ENCODE peak calls at places on chromosomes 7 and 10, in seven cellular contexts. Q is H1, R is right atrium auricular region, X is neural progenitor cell, L is MM.1S, I is coronary artery, W is PC-3. J is an unnamed sample.

GRCh38 chr10:78549536-78549935 is 515.9 kb downstream of the RPS24 start:
- DNase-seq in Q (no peak), R (no peak), X (no peak), L (no peak), I (no peak), W (peak), J (no peak)

GRCh38 chr10:76868088-76868949 is 769.3 kb downstream of the KCNMA1 start:
- DNase-seq in Q (no peak), R (no peak), X (no peak), L (no peak), I (no peak), W (peak), J (no peak)

GRCh38 chr10:26157734-26158133 is 58.8 kb upstream of the GAD2 start:
- DNase-seq in Q (no peak), R (no peak), X (peak), L (no peak), I (no peak), W (no peak), J (no peak)

GRCh38 chr7:28685660-28686417 is 272.3 kb downstream of the TRIL start:
- DNase-seq in Q (peak), R (peak), X (peak), L (no peak), I (peak), W (peak), J (peak)

GRCh38 chr10:104450954-104451353 is 97.3 kb downstream of the CFAP58 start:
- DNase-seq in Q (no peak), R (no peak), X (no peak), L (no peak), I (no peak), W (no peak), J (no peak)

GRCh38 chr7:36441344-36442022 is 51.8 kb downstream of the ANLN start:
- DNase-seq in Q (no peak), R (no peak), X (peak), L (no peak), I (no peak), W (no peak), J (no peak)

GRCh38 chr10:103691267-103691666 is 164.1 kb downstream of the SH3PXD2A start:
- DNase-seq in Q (no peak), R (no peak), X (no peak), L (no peak), I (no peak), W (no peak), J (no peak)

GRCh38 chr10:93390691-93391090 is 91.4 kb downstream of the MYOF start:
- DNase-seq in Q (no peak), R (no peak), X (no peak), L (no peak), I (no peak), W (no peak), J (no peak)

GRCh38 chr10:102504179-102504975 is 605 bp downstream of the SUFU start:
- DNase-seq in Q (peak), R (no peak), X (peak), L (peak), I (no peak), W (no peak), J (peak)

GRCh38 chr10:52466464-52466863 is 152.4 kb downstream of the DKK1 start:
- DNase-seq in Q (no peak), R (no peak), X (no peak), L (peak), I (no peak), W (peak), J (no peak)

GRCh38 chr10:52459097-52459496 is 145.0 kb downstream of the DKK1 start:
- DNase-seq in Q (no peak), R (no peak), X (no peak), L (no peak), I (no peak), W (peak), J (no peak)

GRCh38 chr10:52465202-52465601 is 151.1 kb downstream of the DKK1 start:
- DNase-seq in Q (no peak), R (no peak), X (no peak), L (peak), I (no peak), W (no peak), J (no peak)

GRCh38 chr10:52464725-52465124 is 150.6 kb downstream of the DKK1 start:
- DNase-seq in Q (no peak), R (no peak), X (no peak), L (no peak), I (no peak), W (peak), J (peak)

DNA sequence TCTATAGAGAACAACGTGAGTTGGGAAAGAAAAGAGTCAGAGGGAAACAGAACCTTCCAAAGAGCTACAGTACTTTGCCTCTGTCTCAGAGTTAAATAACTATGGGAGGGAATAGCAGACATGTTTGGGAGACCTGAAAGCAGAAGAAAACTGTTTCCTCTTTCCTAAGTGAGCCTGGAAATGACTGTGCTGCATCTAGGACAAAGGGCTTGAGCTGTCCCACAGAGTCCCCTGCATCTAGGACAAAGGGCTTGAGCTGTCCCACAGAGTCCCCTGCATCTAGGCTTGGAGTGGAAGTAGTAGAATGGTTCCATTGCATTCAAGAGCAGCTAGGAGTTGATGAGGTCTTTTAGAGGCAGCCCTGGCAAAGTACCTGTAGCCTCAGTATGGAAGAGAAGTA is 149.8 kb downstream of the DKK1 start:
- DNase-seq in Q (no peak), R (no peak), X (peak), L (no peak), I (no peak), W (no peak), J (no peak)
- H3K4me3 ChIP-seq in Q (no peak), R (no peak), X (no peak), L (no peak), I (no peak), W (no peak), J (no peak)

GRCh38 chr7:137592232-137592896 is 248.8 kb upstream of the PTN start:
- DNase-seq in Q (peak), R (peak), X (peak), L (peak), I (no peak), W (peak), J (peak)
- TF ChIP-seq CTCF in Q (peak), R (peak), X (peak), L (peak), I (peak), W (peak), J (peak)

GRCh38 chr10:100731603-100732596 is 13.5 kb upstream of the PAX2 start:
- DNase-seq in Q (no peak), R (no peak), X (no peak), L (no peak), I (no peak), W (no peak), J (no peak)

GRCh38 chr10:100728928-100729876 is 16.2 kb upstream of the PAX2 start:
- DNase-seq in Q (no peak), R (no peak), X (peak), L (no peak), I (no peak), W (peak), J (peak)

GRCh38 chr10:100729877-100730738 is 15.3 kb upstream of the PAX2 start:
- DNase-seq in Q (no peak), R (no peak), X (peak), L (no peak), I (no peak), W (no peak), J (no peak)

GRCh38 chr10:100733319-100733718 is 12.1 kb upstream of the PAX2 start:
- DNase-seq in Q (no peak), R (no peak), X (no peak), L (no peak), I (no peak), W (no peak), J (no peak)

GRCh38 chr10:100730739-100731602 is 14.4 kb upstream of the PAX2 start:
- DNase-seq in Q (no peak), R (no peak), X (peak), L (peak), I (no peak), W (no peak), J (no peak)
- H3K4me3 ChIP-seq in Q (no peak), R (peak), X (no peak), L (no peak), I (peak), W (no peak), J (no peak)

GRCh38 chr10:31820096-31820495 is 108.5 kb downstream of the ARHGAP12 start:
- DNase-seq in Q (no peak), R (no peak), X (no peak), L (no peak), I (no peak), W (no peak), J (no peak)
- TF ChIP-seq CTCF in Q (no peak), R (no peak), X (no peak), L (no peak), I (no peak), W (no peak), J (no peak)

DNA sequence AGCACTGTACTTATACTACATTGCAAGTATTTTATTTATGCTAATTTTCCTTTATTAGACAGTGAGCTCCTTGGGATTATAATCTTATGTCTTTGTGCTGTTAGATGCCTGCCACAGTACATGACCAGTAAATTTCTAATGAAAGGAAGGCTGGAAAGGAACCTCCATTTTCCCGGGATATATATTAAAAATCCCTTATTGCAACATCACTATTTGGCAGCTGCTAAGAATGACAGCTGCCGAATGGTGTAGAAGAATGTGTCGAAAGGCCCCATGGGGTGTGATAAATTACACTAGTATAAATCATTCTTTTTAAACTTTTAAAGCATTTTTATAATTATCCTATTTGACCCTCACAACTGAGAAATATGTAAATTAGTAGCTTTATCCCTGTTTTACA is 59.1 kb downstream of the TFAM start:
- DNase-seq in Q (no peak), R (no peak), X (no peak), L (no peak), I (no peak), W (no peak), J (no peak)
- H3K4me3 ChIP-seq in Q (no peak), R (no peak), X (no peak), L (no peak), I (no peak), W (no peak), J (no peak)

J was measured in epithelial cell of esophagus.